ENCODE peak calls at places on chromosomes 4 and X, in four cellular contexts. S is right lobe of liver, Z is A549, F is PC-3. V is an unnamed sample.

GRCh38 chr4:7381221-7381889 is 53.4 kb downstream of the PSAPL1 start:
- DNase-seq in S (peak), Z (no peak), F (no peak), V (peak)

GRCh38 chrX:111837226-111837625 is 38.8 kb upstream of the TRPC5OS start:
- DNase-seq in S (no peak), Z (no peak), F (no peak), V (no peak)

GRCh38 chrX:46588263-46588662 is 14.7 kb downstream of the CHST7 start:
- DNase-seq in S (no peak), Z (peak), F (peak), V (peak)

GRCh38 chr4:184192933-184193332 is 24.7 kb downstream of the ENPP6 start:
- DNase-seq in S (no peak), Z (no peak), F (no peak), V (no peak)

GRCh38 chr4:68119921-68120320 is 9.7 kb downstream of the TMPRSS11F start:
- DNase-seq in S (no peak), Z (no peak), F (no peak), V (no peak)

GRCh38 chrX:63426519-63426918 is 75.4 kb upstream of the SPIN4 start:
- DNase-seq in S (no peak), Z (no peak), F (no peak), V (no peak)

GRCh38 chr4:38313999-38314561 is 349.9 kb upstream of the KLF3 start:
- DNase-seq in S (no peak), Z (peak), F (peak), V (peak)

GRCh38 chrX:72169008-72169728 is 12.4 kb upstream of the PIN4 start:
- DNase-seq in S (no peak), Z (no peak), F (no peak), V (no peak)

GRCh38 chrX:130055103-130055502 is 55.2 kb downstream of the ELF4 start:
- DNase-seq in S (no peak), Z (no peak), F (no peak), V (peak)

GRCh38 chr4:123785515-123785914 is 388.9 kb downstream of the SPRY1 start:
- DNase-seq in S (no peak), Z (no peak), F (peak), V (peak)

GRCh38 chrX:10142041-10142589 is 14.7 kb upstream of the CLCN4 start:
- DNase-seq in S (no peak), Z (no peak), F (no peak), V (no peak)

GRCh38 chrX:27893871-27894270 is 86.1 kb downstream of the MAGEB10 start:
- DNase-seq in S (no peak), Z (no peak), F (no peak), V (no peak)

GRCh38 chr4:135917016-135917415 is 1615.3 kb downstream of the PCDH18 start:
- DNase-seq in S (no peak), Z (no peak), F (no peak), V (no peak)

GRCh38 chr4:182227611-182228010 is 15.6 kb upstream of the TENM3 start:
- DNase-seq in S (no peak), Z (no peak), F (no peak), V (no peak)

GRCh38 chr4:6046526-6047129 is 28.4 kb upstream of the C4orf50 start:
- DNase-seq in S (no peak), Z (no peak), F (no peak), V (no peak)

GRCh38 chrX:139909716-139910115 is 23.1 kb downstream of the ATP11C start:
- DNase-seq in S (no peak), Z (no peak), F (no peak), V (no peak)
- TF ChIP-seq CTCF in S (no peak), Z (no peak), F (no peak), V (no peak)

GRCh38 chr4:24968992-24969391 is 56.1 kb upstream of the CCDC149 start:
- DNase-seq in S (no peak), Z (no peak), F (no peak), V (no peak)

GRCh38 chr4:24969486-24969885 is 56.6 kb upstream of the CCDC149 start:
- DNase-seq in S (no peak), Z (no peak), F (no peak), V (no peak)

GRCh38 chr4:24971192-24971591 is 58.4 kb upstream of the CCDC149 start:
- DNase-seq in S (peak), Z (no peak), F (peak), V (no peak)

GRCh38 chr4:24970191-24970590 is 57.3 kb upstream of the CCDC149 start:
- DNase-seq in S (no peak), Z (no peak), F (no peak), V (no peak)

GRCh38 chr4:24970635-24971034 is 57.8 kb upstream of the CCDC149 start:
- DNase-seq in S (no peak), Z (no peak), F (no peak), V (no peak)
- TF ChIP-seq CTCF in S (no peak), Z (no peak), F (no peak), V (peak)

DNA sequence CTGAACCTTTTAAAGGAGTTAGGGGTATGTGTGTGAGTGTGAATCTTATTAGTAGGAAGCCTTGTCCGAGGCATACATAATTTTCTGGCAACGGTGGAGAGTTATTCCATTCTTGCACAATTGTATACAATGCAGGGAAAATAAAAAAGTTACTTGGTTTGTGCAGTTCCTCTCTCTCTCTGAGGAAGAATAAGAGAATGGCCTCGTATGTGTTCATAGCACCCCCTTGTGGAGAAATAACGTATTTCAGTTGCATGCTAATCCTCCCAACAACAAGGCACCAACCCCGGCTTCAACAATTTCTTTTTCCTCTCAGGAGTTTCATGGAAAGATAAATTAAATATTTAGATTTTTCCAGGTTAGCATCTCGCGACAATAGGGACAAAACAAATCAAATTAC is 33.7 kb upstream of the FGF13 start:
- DNase-seq in S (no peak), Z (peak), F (peak), V (peak)
- TF ChIP-seq CTCF in S (peak), Z (peak), F (peak), V (peak)

DNA sequence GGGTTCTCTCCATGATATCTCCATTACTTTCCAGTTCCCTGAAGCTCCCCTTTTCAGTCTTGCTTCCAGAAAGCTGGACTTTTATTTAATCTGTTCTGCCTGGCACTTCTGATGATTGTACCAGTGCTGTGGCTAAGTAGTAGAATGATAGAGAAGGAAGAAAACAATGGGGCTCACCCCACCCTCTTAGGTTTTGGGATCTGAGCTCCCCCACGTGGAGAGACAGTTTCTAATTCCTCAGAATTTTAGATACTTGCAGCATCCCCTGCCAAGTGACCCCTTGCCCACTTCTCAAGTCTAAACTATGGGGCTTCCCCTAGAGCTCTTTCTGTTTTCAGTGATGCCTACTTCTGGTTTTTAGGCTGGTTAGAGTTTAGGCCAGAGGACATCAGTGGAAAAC is 73.9 kb downstream of the GC start:
- DNase-seq in S (no peak), Z (peak), F (peak), V (no peak)
- TF ChIP-seq CTCF in S (no peak), Z (peak), F (peak), V (peak)

DNA sequence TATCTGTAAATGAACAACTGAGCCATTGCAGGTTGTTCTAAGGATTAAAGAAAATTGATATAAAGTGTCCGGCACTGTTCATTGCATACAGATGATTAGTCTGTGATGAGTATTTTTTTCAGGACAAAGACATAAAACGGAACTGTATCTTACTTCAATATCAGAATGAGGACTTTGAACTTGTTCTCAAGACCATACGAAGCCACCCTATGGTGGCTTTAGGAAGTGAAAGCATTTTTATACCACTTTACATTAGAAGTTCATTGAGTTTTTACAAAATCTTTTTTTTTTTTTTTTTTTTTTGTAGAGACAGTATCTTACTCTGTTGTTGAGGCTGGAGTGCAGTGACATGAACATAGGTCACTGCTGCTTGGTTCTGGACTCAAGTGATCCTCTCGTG is 45.2 kb upstream of the TRIM2 start:
- DNase-seq in S (no peak), Z (no peak), F (no peak), V (no peak)
- TF ChIP-seq CTCF in S (no peak), Z (no peak), F (peak), V (peak)

GRCh38 chrX:47828984-47829383 is 7.7 kb upstream of the ZNF81 start:
- DNase-seq in S (no peak), Z (no peak), F (no peak), V (no peak)

GRCh38 chrX:47836164-47837072 is at the start of gene ZNF81:
- DNase-seq in S (peak), Z (peak), F (peak), V (peak)

DNA sequence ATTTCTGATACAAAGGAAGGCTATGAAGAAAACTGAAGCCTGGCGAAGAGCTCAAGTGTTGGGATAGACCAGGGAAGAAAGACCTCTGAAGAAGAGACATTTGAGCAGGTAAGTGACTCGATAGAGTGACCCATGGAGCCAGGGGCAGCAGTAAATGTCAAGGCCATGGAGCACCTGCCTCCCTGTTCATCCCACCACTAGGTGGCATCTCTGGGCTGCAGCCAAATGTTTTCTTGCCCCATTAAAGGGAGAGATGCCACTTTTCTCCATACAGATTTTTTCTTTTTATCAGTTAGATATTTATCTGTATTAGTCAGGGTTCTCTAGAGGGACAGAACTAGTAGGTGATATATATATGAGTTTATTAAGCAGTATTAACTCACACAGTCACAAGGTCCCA is 4.9 kb upstream of the ZNF81 start:
- DNase-seq in S (peak), Z (peak), F (peak), V (peak)
- TF ChIP-seq CTCF in S (peak), Z (peak), F (peak), V (peak)

GRCh38 chr4:52574036-52574435 is 85.1 kb downstream of the USP46 start:
- DNase-seq in S (no peak), Z (no peak), F (no peak), V (no peak)
- TF ChIP-seq CTCF in S (no peak), Z (no peak), F (no peak), V (no peak)

GRCh38 chr4:17932041-17932440 is 89.5 kb downstream of the LCORL start:
- DNase-seq in S (no peak), Z (no peak), F (no peak), V (no peak)

GRCh38 chr4:17939061-17939460 is 82.5 kb downstream of the LCORL start:
- DNase-seq in S (no peak), Z (no peak), F (no peak), V (no peak)

GRCh38 chr4:17934286-17934685 is 87.3 kb downstream of the LCORL start:
- DNase-seq in S (no peak), Z (no peak), F (no peak), V (no peak)
- TF ChIP-seq CTCF in S (no peak), Z (no peak), F (peak), V (peak)

V was measured in HFFc6.